ENCODE peak calls at places on chromosomes 13 and 19, in five cellular contexts. I is HCT116, D is tibial nerve, Y is stomach, R is ovary. M is an unnamed sample. For H3K4me1 and H3K36me3, the result is how much of the 10 kb centered on the place peaks cover.

GRCh38 chr13:98216135-98216565 is 39.1 kb upstream of the RNF113B start:
- DNase-seq in R (peak), I (peak), D (no peak), Y (peak), M (peak)

GRCh38 chr13:40672310-40673060 is 6.0 kb upstream of the FOXO1 start:
- DNase-seq in I (peak), R (no peak), D (no peak), Y (no peak), M (no peak)

GRCh38 chr19:4051175-4052101 is 15.3 kb downstream of the ZBTB7A start:
- DNase-seq in Y (no peak), R (peak), D (no peak), I (no peak), M (peak)

GRCh38 chr13:35979378-35979911 is 151.7 kb downstream of the DCLK1 start:
- DNase-seq in R (peak), Y (peak), D (peak), I (no peak), M (peak)

GRCh38 chr13:104422668-104423067 is 1356.5 kb upstream of the SLC10A2 start:
- DNase-seq in D (no peak), I (no peak), R (no peak), Y (no peak), M (no peak)

GRCh38 chr19:45218887-45219780 is 26.1 kb downstream of the EXOC3L2 start:
- DNase-seq in Y (no peak), R (no peak), I (no peak), D (no peak), M (no peak)

GRCh38 chr13:112670864-112671263 is 19.0 kb upstream of the ATP11A start:
- DNase-seq in I (no peak), D (no peak), R (no peak), Y (no peak), M (no peak)

GRCh38 chr13:22757530-22758120 is 423.2 kb upstream of the SGCG start:
- DNase-seq in D (no peak), I (no peak), R (no peak), Y (no peak), M (no peak)

GRCh38 chr19:55492362-55492944 is 4.2 kb downstream of the SSC5D start:
- DNase-seq in D (no peak), I (no peak), R (no peak), Y (no peak), M (peak)
- H3K4me1 ChIP-seq in D (under half), I (under half), R (under half), Y (half or more), M (under half)

DNA sequence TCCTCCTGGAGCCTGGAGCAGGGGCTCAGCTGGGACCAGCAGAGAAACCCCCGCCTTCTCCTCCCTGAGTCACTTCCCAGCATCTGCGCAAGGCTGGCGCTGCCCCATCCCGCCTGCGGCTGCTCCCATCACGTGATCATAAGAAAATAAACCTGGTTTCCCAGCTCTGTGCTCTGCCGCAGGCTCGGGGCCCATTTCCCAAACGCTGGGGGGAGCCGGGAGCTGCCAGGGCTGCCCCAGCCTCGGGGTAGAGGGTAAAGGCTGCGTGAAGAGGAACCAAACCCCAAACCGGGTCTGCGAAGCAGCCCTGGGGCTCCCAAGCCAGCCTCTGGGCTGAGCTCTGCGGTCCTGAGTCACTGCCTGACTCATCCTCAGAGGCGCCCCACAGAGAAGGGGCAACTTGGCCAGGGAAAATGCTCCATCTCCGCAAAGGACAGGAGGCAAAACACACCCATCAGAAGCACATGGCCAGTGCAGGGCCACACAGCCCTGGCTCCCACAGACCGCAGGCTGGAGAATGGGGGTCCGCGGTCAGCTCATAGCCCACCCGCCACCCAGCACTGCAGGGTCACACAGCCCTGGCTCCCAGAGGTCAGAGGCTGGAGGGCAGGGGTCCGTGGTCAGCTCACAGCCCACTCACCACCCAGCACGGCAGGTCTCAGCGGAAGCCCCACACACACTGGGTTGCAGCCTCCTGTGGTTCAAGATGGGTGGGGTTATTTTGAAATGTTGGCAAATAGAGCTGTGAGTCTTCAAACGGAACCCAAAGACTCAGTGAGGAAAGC is 67.1 kb downstream of the RASA3 start:
- DNase-seq in I (peak), Y (peak), D (peak), R (peak), M (peak)
- TF ChIP-seq POLR2A in I (peak), Y (no peak), D (peak), R (peak), M (peak)

GRCh38 chr13:21359855-21360254 is 99.2 kb downstream of the ZDHHC20 start:
- DNase-seq in I (no peak), Y (no peak), D (no peak), R (no peak), M (no peak)

GRCh38 chr13:21364357-21364756 is 94.7 kb downstream of the ZDHHC20 start:
- DNase-seq in Y (no peak), R (no peak), I (no peak), D (no peak), M (no peak)

GRCh38 chr13:21361123-21361522 is 98.0 kb downstream of the ZDHHC20 start:
- DNase-seq in D (no peak), Y (no peak), I (no peak), R (no peak), M (no peak)

GRCh38 chr13:21360463-21360862 is 98.6 kb downstream of the ZDHHC20 start:
- DNase-seq in D (no peak), R (no peak), Y (no peak), I (no peak), M (no peak)

DNA sequence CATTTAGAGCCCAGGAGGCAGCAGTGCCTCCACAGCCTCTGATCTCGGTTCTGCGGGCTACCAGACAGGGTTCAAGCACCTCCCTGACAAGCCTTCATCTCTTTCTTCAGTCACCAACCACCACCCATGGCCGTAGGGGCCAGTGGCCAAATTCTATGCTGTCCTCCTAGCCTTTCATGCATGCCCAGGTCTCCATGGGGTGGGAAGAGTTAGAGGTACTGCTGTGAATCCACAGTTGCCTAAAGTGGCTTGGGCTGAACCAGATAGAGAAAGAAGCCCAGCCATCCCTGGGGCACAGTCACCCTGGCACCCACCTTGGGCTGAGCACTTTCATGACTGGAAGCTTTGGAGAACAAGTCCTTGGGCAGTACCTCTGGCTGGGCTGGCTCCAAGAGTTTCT is 97.4 kb downstream of the ZDHHC20 start:
- DNase-seq in D (no peak), R (no peak), Y (no peak), I (no peak), M (no peak)
- H3K36me3 ChIP-seq in D (under half), R (under half), Y (under half), I (under half), M (under half)

DNA sequence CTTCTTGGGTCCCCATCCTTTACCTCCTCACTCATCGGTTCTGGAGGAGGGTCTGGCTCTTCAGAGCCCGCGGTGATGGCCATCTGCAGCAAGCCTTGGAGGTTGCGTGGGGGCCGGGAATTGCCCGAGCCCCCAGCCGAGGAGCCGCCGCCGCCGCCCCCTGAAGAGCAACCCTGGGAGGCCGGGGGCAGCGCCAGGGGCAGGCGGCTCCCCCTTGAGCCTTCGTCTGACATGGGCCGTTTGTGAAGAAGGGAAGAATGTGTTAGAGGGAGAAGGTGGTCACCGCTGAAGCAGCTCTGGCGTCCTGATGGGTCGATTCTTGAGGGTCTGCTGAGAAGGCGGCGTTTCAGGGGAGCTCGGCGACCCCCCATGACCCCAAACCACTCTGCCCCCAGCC is 536 bp downstream of the HSPBP1 start:
- DNase-seq in Y (no peak), R (no peak), D (no peak), I (no peak), M (no peak)
- H3K4me1 ChIP-seq in Y (under half), R (under half), D (under half), I (under half), M (under half)

DNA sequence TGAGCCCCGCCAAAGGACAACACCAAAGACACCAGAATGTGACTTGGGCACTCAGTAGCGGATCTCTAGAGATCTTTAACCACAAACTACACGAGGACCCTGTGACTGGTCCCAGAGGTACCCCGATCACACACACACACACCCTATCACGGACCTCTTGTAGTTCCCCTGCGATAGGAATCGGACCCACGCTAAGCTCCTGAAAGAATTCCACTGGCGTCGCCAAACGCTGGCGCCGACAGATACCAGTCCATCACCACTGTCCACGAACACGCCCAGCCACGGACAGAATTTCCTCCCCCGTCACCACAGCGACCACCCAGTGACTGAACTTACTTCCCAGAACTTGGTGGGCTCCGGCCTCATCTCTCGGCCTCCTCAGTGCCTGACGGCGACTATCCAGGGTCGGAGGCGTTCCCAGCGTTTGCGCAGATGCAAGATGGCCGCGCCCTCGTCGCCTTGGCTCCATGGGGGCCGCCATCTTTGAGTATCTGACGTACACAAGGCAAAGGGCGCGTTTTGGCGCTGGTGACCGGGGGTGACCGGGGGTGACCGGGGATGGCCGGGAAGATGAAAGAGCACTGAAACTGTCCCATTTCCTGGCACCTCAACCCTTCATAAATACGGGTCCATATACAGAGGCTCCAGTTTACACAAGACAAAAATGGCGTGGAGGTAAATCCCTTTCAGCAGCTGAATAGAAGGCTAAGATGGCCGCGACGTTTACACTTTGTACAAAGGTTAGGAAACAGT is at the start of gene ZNF615:
- DNase-seq in D (peak), Y (peak), I (peak), R (peak), M (peak)
- TF ChIP-seq POLR2A in D (peak), Y (no peak), I (no peak), R (peak), M (peak)

M was measured in uterus.